ENCODE peak calls at places on chromosomes 4 and X, in five cellular contexts. One of them, this sample, is unnamed.

GRCh38 chrX:80808854-80809493 is 703 bp downstream of the BRWD3 start:
- DNase-seq in CD4-positive, CD25-positive, alpha-beta regulatory T cell: peak
- DNase-seq in fibroblast of gingiva: no peak
- DNase-seq in dermis blood vessel endothelial cell: peak
- DNase-seq in AG09319: no peak
- DNase-seq in this sample: peak

GRCh38 chr4:42786350-42787070 is 106.0 kb upstream of the GRXCR1 start:
- DNase-seq in CD4-positive, CD25-positive, alpha-beta regulatory T cell: no peak
- DNase-seq in fibroblast of gingiva: no peak
- DNase-seq in dermis blood vessel endothelial cell: no peak
- DNase-seq in AG09319: no peak
- DNase-seq in this sample: no peak

GRCh38 chr4:152729466-152729865 is 49.7 kb upstream of the TMEM154 start:
- DNase-seq in CD4-positive, CD25-positive, alpha-beta regulatory T cell: no peak
- DNase-seq in fibroblast of gingiva: peak
- DNase-seq in dermis blood vessel endothelial cell: no peak
- DNase-seq in AG09319: no peak
- DNase-seq in this sample: no peak

GRCh38 chrX:103248553-103248952 is 6.4 kb downstream of the TCEAL8 start:
- DNase-seq in CD4-positive, CD25-positive, alpha-beta regulatory T cell: peak
- DNase-seq in fibroblast of gingiva: no peak
- DNase-seq in dermis blood vessel endothelial cell: peak
- DNase-seq in AG09319: no peak
- DNase-seq in this sample: peak

GRCh38 chr4:22897520-22898108 is 204.9 kb downstream of the GBA3 start:
- DNase-seq in CD4-positive, CD25-positive, alpha-beta regulatory T cell: peak
- DNase-seq in fibroblast of gingiva: peak
- DNase-seq in dermis blood vessel endothelial cell: peak
- DNase-seq in AG09319: peak
- DNase-seq in this sample: peak

GRCh38 chr4:4387531-4388311 is 819 bp downstream of the NSG1 start:
- DNase-seq in CD4-positive, CD25-positive, alpha-beta regulatory T cell: no peak
- DNase-seq in fibroblast of gingiva: no peak
- DNase-seq in dermis blood vessel endothelial cell: no peak
- DNase-seq in AG09319: no peak
- DNase-seq in this sample: no peak

GRCh38 chrX:68684919-68685304 is 37.4 kb downstream of the STARD8 start:
- DNase-seq in CD4-positive, CD25-positive, alpha-beta regulatory T cell: no peak
- DNase-seq in fibroblast of gingiva: no peak
- DNase-seq in dermis blood vessel endothelial cell: no peak
- DNase-seq in AG09319: no peak
- DNase-seq in this sample: no peak

GRCh38 chr4:53592128-53592527 is 842 bp upstream of the LNX1 start:
- DNase-seq in CD4-positive, CD25-positive, alpha-beta regulatory T cell: no peak
- DNase-seq in fibroblast of gingiva: no peak
- DNase-seq in dermis blood vessel endothelial cell: peak
- DNase-seq in AG09319: no peak
- DNase-seq in this sample: no peak

GRCh38 chrX:25968920-25969319 is 169.2 kb upstream of the MAGEB18 start:
- DNase-seq in CD4-positive, CD25-positive, alpha-beta regulatory T cell: no peak
- DNase-seq in fibroblast of gingiva: no peak
- DNase-seq in dermis blood vessel endothelial cell: peak
- DNase-seq in AG09319: no peak
- DNase-seq in this sample: no peak

GRCh38 chr4:156374069-156374468 is 420.4 kb upstream of the CTSO start:
- DNase-seq in CD4-positive, CD25-positive, alpha-beta regulatory T cell: no peak
- DNase-seq in fibroblast of gingiva: no peak
- DNase-seq in dermis blood vessel endothelial cell: no peak
- DNase-seq in AG09319: no peak
- DNase-seq in this sample: no peak

GRCh38 chrX:19544693-19545305 is 29.5 kb upstream of the MAP3K15 start:
- DNase-seq in CD4-positive, CD25-positive, alpha-beta regulatory T cell: peak
- DNase-seq in fibroblast of gingiva: peak
- DNase-seq in dermis blood vessel endothelial cell: peak
- DNase-seq in AG09319: peak
- DNase-seq in this sample: peak

GRCh38 chr4:145485120-145485519 is 3.5 kb downstream of the SMAD1 start:
- DNase-seq in CD4-positive, CD25-positive, alpha-beta regulatory T cell: no peak
- DNase-seq in fibroblast of gingiva: no peak
- DNase-seq in dermis blood vessel endothelial cell: no peak
- DNase-seq in AG09319: no peak
- DNase-seq in this sample: no peak

GRCh38 chrX:123818243-123818642 is 41.6 kb upstream of the XIAP start:
- DNase-seq in CD4-positive, CD25-positive, alpha-beta regulatory T cell: no peak
- DNase-seq in fibroblast of gingiva: peak
- DNase-seq in dermis blood vessel endothelial cell: no peak
- DNase-seq in AG09319: no peak
- DNase-seq in this sample: no peak

GRCh38 chr4:78056265-78057129 is 626 bp upstream of the FRAS1 start:
- DNase-seq in CD4-positive, CD25-positive, alpha-beta regulatory T cell: no peak
- DNase-seq in fibroblast of gingiva: peak
- DNase-seq in dermis blood vessel endothelial cell: peak
- DNase-seq in AG09319: peak
- DNase-seq in this sample: no peak

GRCh38 chr4:104826171-104826570 is 320.5 kb upstream of the TET2 start:
- DNase-seq in CD4-positive, CD25-positive, alpha-beta regulatory T cell: no peak
- DNase-seq in fibroblast of gingiva: no peak
- DNase-seq in dermis blood vessel endothelial cell: no peak
- DNase-seq in AG09319: no peak
- DNase-seq in this sample: no peak

GRCh38 chr4:88158360-88159136 is at the start of gene ABCG2:
- DNase-seq in CD4-positive, CD25-positive, alpha-beta regulatory T cell: no peak
- DNase-seq in fibroblast of gingiva: peak
- DNase-seq in dermis blood vessel endothelial cell: peak
- DNase-seq in AG09319: peak
- DNase-seq in this sample: peak

GRCh38 chr4:152308925-152309324 is 227.0 kb downstream of the FBXW7 start:
- DNase-seq in CD4-positive, CD25-positive, alpha-beta regulatory T cell: no peak
- DNase-seq in fibroblast of gingiva: no peak
- DNase-seq in dermis blood vessel endothelial cell: no peak
- DNase-seq in AG09319: no peak
- DNase-seq in this sample: no peak

GRCh38 chr4:8738471-8738931 is 133.1 kb downstream of the HMX1 start:
- DNase-seq in CD4-positive, CD25-positive, alpha-beta regulatory T cell: no peak
- DNase-seq in fibroblast of gingiva: no peak
- DNase-seq in dermis blood vessel endothelial cell: no peak
- DNase-seq in AG09319: no peak
- DNase-seq in this sample: no peak

GRCh38 chr4:135281230-135281629 is 1079.6 kb upstream of the PABPC4L start:
- DNase-seq in CD4-positive, CD25-positive, alpha-beta regulatory T cell: no peak
- DNase-seq in fibroblast of gingiva: no peak
- DNase-seq in dermis blood vessel endothelial cell: no peak
- DNase-seq in AG09319: no peak
- DNase-seq in this sample: no peak

GRCh38 chrX:14363719-14364118 is 165.6 kb upstream of the GLRA2 start:
- DNase-seq in CD4-positive, CD25-positive, alpha-beta regulatory T cell: no peak
- DNase-seq in fibroblast of gingiva: no peak
- DNase-seq in dermis blood vessel endothelial cell: no peak
- DNase-seq in AG09319: no peak
- DNase-seq in this sample: no peak

GRCh38 chr4:88751258-88752075 is 53.8 kb upstream of the NAP1L5 start:
- DNase-seq in CD4-positive, CD25-positive, alpha-beta regulatory T cell: no peak
- DNase-seq in fibroblast of gingiva: no peak
- DNase-seq in dermis blood vessel endothelial cell: no peak
- DNase-seq in AG09319: no peak
- DNase-seq in this sample: no peak

GRCh38 chr4:173151496-173151895 is 17.1 kb upstream of the GALNT7 start:
- DNase-seq in CD4-positive, CD25-positive, alpha-beta regulatory T cell: no peak
- DNase-seq in fibroblast of gingiva: no peak
- DNase-seq in dermis blood vessel endothelial cell: no peak
- DNase-seq in AG09319: no peak
- DNase-seq in this sample: no peak

GRCh38 chrX:106243376-106243775 is 75.3 kb downstream of the PWWP3B start:
- DNase-seq in CD4-positive, CD25-positive, alpha-beta regulatory T cell: no peak
- DNase-seq in fibroblast of gingiva: no peak
- DNase-seq in dermis blood vessel endothelial cell: no peak
- DNase-seq in AG09319: no peak
- DNase-seq in this sample: no peak

GRCh38 chr4:46016306-46016705 is 107.5 kb downstream of the GABRG1 start:
- DNase-seq in CD4-positive, CD25-positive, alpha-beta regulatory T cell: no peak
- DNase-seq in fibroblast of gingiva: no peak
- DNase-seq in dermis blood vessel endothelial cell: no peak
- DNase-seq in AG09319: no peak
- DNase-seq in this sample: no peak

GRCh38 chr4:110622841-110623709 is at the start of gene PITX2:
- DNase-seq in CD4-positive, CD25-positive, alpha-beta regulatory T cell: no peak
- DNase-seq in fibroblast of gingiva: peak
- DNase-seq in dermis blood vessel endothelial cell: peak
- DNase-seq in AG09319: peak
- DNase-seq in this sample: no peak

GRCh38 chr4:176034498-176034897 is 31.1 kb upstream of the WDR17 start:
- DNase-seq in CD4-positive, CD25-positive, alpha-beta regulatory T cell: peak
- DNase-seq in fibroblast of gingiva: peak
- DNase-seq in dermis blood vessel endothelial cell: peak
- DNase-seq in AG09319: peak
- DNase-seq in this sample: peak

GRCh38 chr4:183624548-183624947 is 34.4 kb downstream of the RWDD4 start:
- DNase-seq in CD4-positive, CD25-positive, alpha-beta regulatory T cell: no peak
- DNase-seq in fibroblast of gingiva: no peak
- DNase-seq in dermis blood vessel endothelial cell: no peak
- DNase-seq in AG09319: no peak
- DNase-seq in this sample: no peak

GRCh38 chrX:72105436-72105835 is 26.3 kb downstream of the RTL5 start:
- DNase-seq in CD4-positive, CD25-positive, alpha-beta regulatory T cell: peak
- DNase-seq in fibroblast of gingiva: no peak
- DNase-seq in dermis blood vessel endothelial cell: no peak
- DNase-seq in AG09319: no peak
- DNase-seq in this sample: peak

GRCh38 chr4:107017681-107018321 is 18.3 kb downstream of the DKK2 start:
- DNase-seq in CD4-positive, CD25-positive, alpha-beta regulatory T cell: no peak
- DNase-seq in fibroblast of gingiva: no peak
- DNase-seq in dermis blood vessel endothelial cell: no peak
- DNase-seq in AG09319: no peak
- DNase-seq in this sample: no peak

GRCh38 chr4:48578132-48578964 is 88.3 kb downstream of the ZAR1 start:
- DNase-seq in CD4-positive, CD25-positive, alpha-beta regulatory T cell: peak
- DNase-seq in fibroblast of gingiva: peak
- DNase-seq in dermis blood vessel endothelial cell: peak
- DNase-seq in AG09319: peak
- DNase-seq in this sample: peak

GRCh38 chrX:37599735-37600134 is 28.3 kb downstream of the LANCL3 start:
- DNase-seq in CD4-positive, CD25-positive, alpha-beta regulatory T cell: no peak
- DNase-seq in fibroblast of gingiva: no peak
- DNase-seq in dermis blood vessel endothelial cell: peak
- DNase-seq in AG09319: no peak
- DNase-seq in this sample: no peak

GRCh38 chr4:137129471-137130244 is 402.6 kb downstream of the PCDH18 start:
- DNase-seq in CD4-positive, CD25-positive, alpha-beta regulatory T cell: no peak
- DNase-seq in fibroblast of gingiva: peak
- DNase-seq in dermis blood vessel endothelial cell: no peak
- DNase-seq in AG09319: peak
- DNase-seq in this sample: no peak

GRCh38 chr4:27692868-27693634 is 832.4 kb downstream of the STIM2 start:
- DNase-seq in CD4-positive, CD25-positive, alpha-beta regulatory T cell: no peak
- DNase-seq in fibroblast of gingiva: no peak
- DNase-seq in dermis blood vessel endothelial cell: no peak
- DNase-seq in AG09319: no peak
- DNase-seq in this sample: no peak

GRCh38 chr4:112855058-112855457 is 194.4 kb upstream of the ANK2 start:
- DNase-seq in CD4-positive, CD25-positive, alpha-beta regulatory T cell: no peak
- DNase-seq in fibroblast of gingiva: no peak
- DNase-seq in dermis blood vessel endothelial cell: no peak
- DNase-seq in AG09319: no peak
- DNase-seq in this sample: no peak

GRCh38 chr4:121182296-121182695 is 18.2 kb upstream of the TNIP3 start:
- DNase-seq in CD4-positive, CD25-positive, alpha-beta regulatory T cell: peak
- DNase-seq in fibroblast of gingiva: no peak
- DNase-seq in dermis blood vessel endothelial cell: peak
- DNase-seq in AG09319: no peak
- DNase-seq in this sample: peak

GRCh38 chr4:158459085-158459820 is 62.4 kb upstream of the RXFP1 start:
- DNase-seq in CD4-positive, CD25-positive, alpha-beta regulatory T cell: no peak
- DNase-seq in fibroblast of gingiva: no peak
- DNase-seq in dermis blood vessel endothelial cell: no peak
- DNase-seq in AG09319: no peak
- DNase-seq in this sample: no peak

GRCh38 chr4:122012735-122013134 is 60.9 kb upstream of the TRPC3 start:
- DNase-seq in CD4-positive, CD25-positive, alpha-beta regulatory T cell: no peak
- DNase-seq in fibroblast of gingiva: peak
- DNase-seq in dermis blood vessel endothelial cell: no peak
- DNase-seq in AG09319: no peak
- DNase-seq in this sample: no peak